ENCODE peak calls at places on chromosomes 11 and 22, in five cellular contexts. C is heart left ventricle, L is heart right ventricle, Z is breast epithelium, O is AG04450. H is an unnamed sample. For H3K27me3, the result is how much of the 10 kb centered on the place peaks cover.

GRCh38 chr11:132032555-132032954 is 662.1 kb downstream of the NTM start:
- DNase-seq in C (no peak), L (no peak), Z (no peak), O (peak), H (no peak)

GRCh38 chr11:110389946-110390345 is 39.8 kb upstream of the FDX1 start:
- DNase-seq in C (no peak), L (no peak), Z (no peak), O (no peak), H (no peak)

GRCh38 chr11:59221438-59221837 is 8.7 kb upstream of the MPEG1 start:
- DNase-seq in C (no peak), L (no peak), Z (no peak), O (peak), H (no peak)

GRCh38 chr11:34799848-34800247 is 116.3 kb downstream of the APIP start:
- DNase-seq in C (no peak), L (no peak), Z (no peak), O (no peak), H (no peak)

GRCh38 chr11:31856248-31856647 is 45.1 kb upstream of the PAX6 start:
- DNase-seq in C (no peak), L (no peak), Z (no peak), O (no peak), H (no peak)

GRCh38 chr11:76512851-76513653 is 68.2 kb downstream of the EMSY start:
- DNase-seq in C (no peak), L (no peak), Z (no peak), O (peak), H (no peak)

GRCh38 chr11:14202263-14203173 is 156.5 kb downstream of the RRAS2 start:
- DNase-seq in C (no peak), L (no peak), Z (no peak), O (no peak), H (no peak)

GRCh38 chr11:28596816-28597215 is 488.6 kb downstream of the METTL15 start:
- DNase-seq in C (no peak), L (no peak), Z (no peak), O (no peak), H (no peak)

GRCh38 chr22:40400173-40400572 is 29.8 kb downstream of the SGSM3 start:
- DNase-seq in C (no peak), L (no peak), Z (no peak), O (no peak), H (peak)

GRCh38 chr11:60934790-60935605 is 10.7 kb downstream of the TMEM132A start:
- DNase-seq in C (no peak), L (no peak), Z (no peak), O (no peak), H (no peak)

GRCh38 chr22:27801616-27802388 is at the start of gene MN1:
- DNase-seq in C (peak), L (peak), Z (no peak), O (no peak), H (no peak)

GRCh38 chr22:27223317-27224177 is 566.2 kb downstream of the MIAT start:
- DNase-seq in C (no peak), L (no peak), Z (no peak), O (peak), H (no peak)

GRCh38 chr11:10752061-10752460 is 1.0 kb downstream of the CTR9 start:
- DNase-seq in C (no peak), L (no peak), Z (no peak), O (no peak), H (no peak)

GRCh38 chr11:64800633-64801464 is 2.2 kb downstream of the MAP4K2 start:
- DNase-seq in C (no peak), L (no peak), Z (no peak), O (no peak), H (no peak)

GRCh38 chr11:110340427-110340826 is 44.0 kb upstream of the RDX start:
- DNase-seq in C (no peak), L (no peak), Z (no peak), O (no peak), H (no peak)

GRCh38 chr22:22928666-22929380 is 41.2 kb downstream of the IGLL5 start:
- DNase-seq in C (peak), L (peak), Z (no peak), O (no peak), H (no peak)

GRCh38 chr11:112352907-112353306 is 92.2 kb upstream of the PLET1 start:
- DNase-seq in C (no peak), L (no peak), Z (no peak), O (no peak), H (no peak)

GRCh38 chr11:60786811-60787567 is 1.9 kb downstream of the MS4A10 start:
- DNase-seq in C (peak), L (peak), Z (no peak), O (peak), H (peak)

GRCh38 chr11:1293619-1294015 is 15.8 kb downstream of the TOLLIP start:
- DNase-seq in C (no peak), L (no peak), Z (peak), O (no peak), H (peak)

GRCh38 chr11:67617243-67617953 is 10.7 kb downstream of the NDUFV1 start:
- DNase-seq in C (no peak), L (no peak), Z (no peak), O (no peak), H (no peak)

GRCh38 chr11:116618461-116618860 is 154.3 kb downstream of the BUD13 start:
- DNase-seq in C (no peak), L (no peak), Z (no peak), O (no peak), H (no peak)

DNA sequence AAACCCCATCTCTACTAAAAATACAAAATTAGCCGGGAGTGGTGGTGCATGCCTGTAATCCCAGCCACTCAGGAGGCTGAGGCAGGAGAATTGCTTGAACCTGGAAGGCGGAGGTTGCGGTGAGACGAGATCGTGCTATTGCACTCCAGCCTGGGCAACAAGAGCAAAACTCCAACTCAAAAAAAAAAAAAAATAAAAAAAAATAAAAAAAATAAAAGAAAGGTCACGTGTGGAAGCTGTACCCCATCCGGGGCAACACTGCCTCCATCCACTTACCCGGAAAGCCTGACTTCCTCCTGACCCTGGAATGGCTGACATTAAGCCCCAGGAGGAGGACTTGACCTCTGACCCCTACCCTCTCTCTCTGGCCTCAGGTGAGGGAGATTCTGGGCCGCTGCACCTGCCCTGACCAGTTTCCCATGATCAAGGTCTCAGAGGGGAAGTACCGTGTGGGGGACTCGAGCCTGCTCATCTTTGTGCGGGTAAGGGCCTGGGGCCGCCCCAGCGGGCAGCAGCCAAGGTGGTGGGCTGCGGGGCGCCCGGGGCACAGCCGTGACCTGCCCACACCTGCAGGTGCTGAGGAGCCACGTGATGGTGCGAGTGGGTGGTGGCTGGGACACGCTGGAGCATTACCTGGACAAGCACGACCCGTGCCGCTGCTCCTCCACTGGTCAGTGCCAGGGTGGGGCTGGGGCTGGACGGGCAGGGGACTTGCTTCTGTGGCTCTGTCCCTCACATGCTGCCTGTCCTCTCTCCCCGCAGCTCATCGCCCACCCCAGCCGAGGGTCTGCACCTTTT is 3.8 kb downstream of the GAS2L1 start:
- DNase-seq in C (peak), L (no peak), Z (no peak), O (no peak), H (no peak)
- H3K27ac ChIP-seq in C (peak), L (peak), Z (peak), O (no peak), H (peak)

DNA sequence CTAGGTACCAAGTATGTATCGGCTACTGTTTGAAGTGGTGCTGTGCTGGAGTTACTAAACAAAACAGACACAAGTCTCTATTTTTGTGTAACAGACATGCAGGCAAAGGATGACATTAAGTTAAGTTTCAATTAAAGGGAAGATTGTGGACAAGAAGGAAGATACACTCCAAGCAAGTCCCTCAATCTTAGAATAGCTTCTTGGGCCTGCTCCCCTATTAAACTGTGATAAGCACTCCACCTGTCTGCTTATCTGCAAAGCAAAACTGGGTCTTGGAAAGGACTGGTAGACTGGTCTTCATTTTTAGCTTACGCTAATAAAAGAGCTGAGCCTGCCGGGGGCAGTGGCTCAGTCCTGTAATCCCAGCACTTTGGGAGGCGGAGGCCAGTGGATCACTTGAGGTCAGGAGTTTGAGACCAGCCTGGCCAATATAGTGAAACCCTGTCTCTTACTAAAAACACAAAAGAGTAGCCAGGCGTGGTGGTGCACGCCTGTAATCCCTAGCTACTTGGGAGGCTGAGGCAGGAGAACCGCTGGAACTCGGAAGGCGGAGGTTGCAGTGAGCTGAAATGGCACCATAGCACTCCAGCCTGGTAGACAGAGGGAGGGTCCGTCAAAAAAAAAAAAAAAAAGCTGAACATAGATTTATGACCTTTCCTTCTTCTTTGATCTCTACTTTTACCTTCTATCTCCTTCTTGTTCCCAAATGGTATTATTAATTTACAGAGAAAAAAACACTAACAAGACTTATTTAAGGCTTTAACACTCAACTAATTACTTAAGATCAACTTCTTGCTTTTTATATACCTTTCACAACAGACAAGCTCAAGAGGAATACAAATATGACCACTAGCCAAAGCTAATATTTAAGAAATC is 4.1 kb downstream of the DDX17 start:
- DNase-seq in C (no peak), L (no peak), Z (no peak), O (no peak), H (no peak)
- H3K4me3 ChIP-seq in C (no peak), L (peak), Z (peak), O (peak), H (peak)

GRCh38 chr22:50720301-50720845 is 17.6 kb upstream of the ACR start:
- DNase-seq in C (no peak), L (no peak), Z (no peak), O (no peak), H (no peak)
- H3K27me3 ChIP-seq in C (under half), L (under half), Z (under half), O (under half), H (under half)

GRCh38 chr22:48536691-48537591 is 1290.7 kb downstream of the BRD1 start:
- DNase-seq in C (no peak), L (no peak), Z (no peak), O (no peak), H (no peak)

GRCh38 chr22:48539261-48539660 is 1288.4 kb downstream of the BRD1 start:
- DNase-seq in C (no peak), L (no peak), Z (no peak), O (no peak), H (no peak)

GRCh38 chr22:48538291-48538820 is 1289.3 kb downstream of the BRD1 start:
- DNase-seq in C (no peak), L (no peak), Z (no peak), O (no peak), H (no peak)

GRCh38 chr22:48545976-48546375 is 1281.7 kb downstream of the BRD1 start:
- DNase-seq in C (no peak), L (no peak), Z (no peak), O (no peak), H (no peak)

GRCh38 chr22:48541401-48542098 is 1286.1 kb downstream of the BRD1 start:
- DNase-seq in C (no peak), L (no peak), Z (no peak), O (no peak), H (no peak)
- H3K27ac ChIP-seq in C (no peak), L (no peak), Z (no peak), O (no peak), H (no peak)

GRCh38 chr22:31496735-31497146 is 405 bp downstream of the SFI1 start:
- DNase-seq in C (peak), L (peak), Z (no peak), O (no peak), H (no peak)

GRCh38 chr22:31492151-31492550 is 2.5 kb upstream of the EIF4ENIF1 start:
- DNase-seq in C (no peak), L (no peak), Z (no peak), O (no peak), H (no peak)

GRCh38 chr22:31497148-31497938 is 1.0 kb downstream of the SFI1 start:
- DNase-seq in C (no peak), L (no peak), Z (no peak), O (no peak), H (no peak)

GRCh38 chr22:31496007-31496734 is at the start of gene SFI1:
- DNase-seq in C (peak), L (peak), Z (peak), O (peak), H (peak)

GRCh38 chr22:31495343-31495742 is 993 bp upstream of the SFI1 start:
- DNase-seq in C (no peak), L (no peak), Z (no peak), O (no peak), H (no peak)
- H3K4me3 ChIP-seq in C (peak), L (peak), Z (peak), O (peak), H (peak)

H was measured in ascending aorta.